ENCODE peak calls at places on chromosome 5, in six cellular contexts. One of them, this sample, is unnamed.

GRCh38 chr5:125205604-125206221 is 459.3 kb upstream of the ZNF608 start:
- DNase-seq in IMR-90: no peak
- DNase-seq in tibial artery: no peak
- DNase-seq in heart right ventricle: no peak
- DNase-seq in ovary: no peak
- DNase-seq in breast epithelium: no peak
- DNase-seq in this sample: no peak

GRCh38 chr5:44860267-44860666 is 51.5 kb downstream of the MRPS30 start:
- DNase-seq in heart right ventricle: no peak
- DNase-seq in IMR-90: no peak
- DNase-seq in ovary: no peak
- DNase-seq in tibial artery: no peak
- DNase-seq in breast epithelium: no peak
- DNase-seq in this sample: no peak

GRCh38 chr5:157219491-157220271 is 39.0 kb downstream of the ITK start:
- DNase-seq in IMR-90: no peak
- DNase-seq in tibial artery: no peak
- DNase-seq in breast epithelium: no peak
- DNase-seq in heart right ventricle: no peak
- DNase-seq in ovary: no peak
- DNase-seq in this sample: no peak

GRCh38 chr5:73913971-73914370 is 288.0 kb downstream of the ARHGEF28 start:
- DNase-seq in heart right ventricle: no peak
- DNase-seq in breast epithelium: no peak
- DNase-seq in tibial artery: no peak
- DNase-seq in IMR-90: no peak
- DNase-seq in ovary: no peak
- DNase-seq in this sample: no peak

GRCh38 chr5:170034231-170034630 is 53.9 kb upstream of the INSYN2B start:
- DNase-seq in heart right ventricle: no peak
- DNase-seq in IMR-90: no peak
- DNase-seq in tibial artery: no peak
- DNase-seq in breast epithelium: no peak
- DNase-seq in ovary: no peak
- DNase-seq in this sample: no peak

GRCh38 chr5:100273846-100274580 is 261.2 kb upstream of the FAM174A start:
- DNase-seq in ovary: no peak
- DNase-seq in breast epithelium: no peak
- DNase-seq in IMR-90: no peak
- DNase-seq in tibial artery: no peak
- DNase-seq in heart right ventricle: no peak
- DNase-seq in this sample: no peak

GRCh38 chr5:170429014-170429413 is 39.8 kb upstream of the KCNMB1 start:
- DNase-seq in IMR-90: no peak
- DNase-seq in ovary: no peak
- DNase-seq in tibial artery: peak; percentile 10
- DNase-seq in breast epithelium: no peak
- DNase-seq in heart right ventricle: no peak
- DNase-seq in this sample: no peak

GRCh38 chr5:69038539-69038938 is 55.3 kb upstream of the SLC30A5 start:
- DNase-seq in tibial artery: no peak
- DNase-seq in IMR-90: no peak
- DNase-seq in ovary: no peak
- DNase-seq in heart right ventricle: no peak
- DNase-seq in breast epithelium: no peak
- DNase-seq in this sample: no peak

GRCh38 chr5:133289686-133290367 is 238.0 kb downstream of the HSPA4 start:
- DNase-seq in heart right ventricle: no peak
- DNase-seq in IMR-90: no peak
- DNase-seq in tibial artery: no peak
- DNase-seq in breast epithelium: no peak
- DNase-seq in ovary: no peak
- DNase-seq in this sample: no peak

GRCh38 chr5:5752844-5753243 is 330.4 kb downstream of the ICE1 start:
- DNase-seq in tibial artery: no peak
- DNase-seq in IMR-90: no peak
- DNase-seq in heart right ventricle: no peak
- DNase-seq in breast epithelium: no peak
- DNase-seq in ovary: no peak
- DNase-seq in this sample: no peak

GRCh38 chr5:81922790-81923398 is 48.9 kb upstream of the ATG10 start:
- DNase-seq in ovary: no peak
- DNase-seq in heart right ventricle: no peak
- DNase-seq in breast epithelium: no peak
- DNase-seq in tibial artery: no peak
- DNase-seq in IMR-90: no peak
- DNase-seq in this sample: no peak

GRCh38 chr5:36870399-36871040 is 6.0 kb upstream of the NIPBL start:
- DNase-seq in ovary: no peak
- DNase-seq in tibial artery: no peak
- DNase-seq in breast epithelium: no peak
- DNase-seq in IMR-90: peak; percentile 70
- DNase-seq in heart right ventricle: no peak
- DNase-seq in this sample: no peak

GRCh38 chr5:137792291-137792690 is 38.1 kb upstream of the HNRNPA0 start:
- DNase-seq in ovary: no peak
- DNase-seq in IMR-90: no peak
- DNase-seq in tibial artery: no peak
- DNase-seq in breast epithelium: no peak
- DNase-seq in heart right ventricle: no peak
- DNase-seq in this sample: no peak

GRCh38 chr5:38922199-38922598 is 76.4 kb downstream of the OSMR start:
- DNase-seq in ovary: peak; percentile 41
- DNase-seq in heart right ventricle: peak; percentile 41
- DNase-seq in IMR-90: peak; percentile 51
- DNase-seq in breast epithelium: no peak
- DNase-seq in tibial artery: no peak
- DNase-seq in this sample: peak; percentile 63

GRCh38 chr5:148855249-148856008 is 29.0 kb downstream of the ADRB2 start:
- DNase-seq in ovary: no peak
- DNase-seq in tibial artery: no peak
- DNase-seq in heart right ventricle: no peak
- DNase-seq in breast epithelium: no peak
- DNase-seq in IMR-90: no peak
- DNase-seq in this sample: no peak

GRCh38 chr5:164224772-164225171 is 719.4 kb downstream of the MAT2B start:
- DNase-seq in tibial artery: no peak
- DNase-seq in breast epithelium: no peak
- DNase-seq in heart right ventricle: no peak
- DNase-seq in ovary: no peak
- DNase-seq in IMR-90: no peak
- DNase-seq in this sample: no peak

GRCh38 chr5:68467791-68468190 is 252.2 kb downstream of the PIK3R1 start:
- DNase-seq in tibial artery: no peak
- DNase-seq in IMR-90: no peak
- DNase-seq in ovary: no peak
- DNase-seq in heart right ventricle: no peak
- DNase-seq in breast epithelium: no peak
- DNase-seq in this sample: no peak

GRCh38 chr5:115709585-115709984 is 83.7 kb upstream of the TMED7 start:
- DNase-seq in heart right ventricle: no peak
- DNase-seq in ovary: no peak
- DNase-seq in tibial artery: no peak
- DNase-seq in breast epithelium: no peak
- DNase-seq in IMR-90: no peak
- DNase-seq in this sample: no peak

GRCh38 chr5:42057254-42057690 is 132.2 kb downstream of the FBXO4 start:
- DNase-seq in ovary: no peak
- DNase-seq in heart right ventricle: peak; percentile 8
- DNase-seq in IMR-90: peak; percentile 25
- DNase-seq in breast epithelium: peak; percentile 19
- DNase-seq in tibial artery: no peak
- DNase-seq in this sample: no peak

GRCh38 chr5:10454591-10455272 is 13.1 kb downstream of the ROPN1L start:
- DNase-seq in breast epithelium: no peak
- DNase-seq in heart right ventricle: no peak
- DNase-seq in ovary: no peak
- DNase-seq in tibial artery: no peak
- DNase-seq in IMR-90: peak; percentile 83
- DNase-seq in this sample: peak; percentile 67

GRCh38 chr5:175253597-175253996 is 190.4 kb downstream of the DRD1 start:
- DNase-seq in ovary: no peak
- DNase-seq in breast epithelium: no peak
- DNase-seq in heart right ventricle: no peak
- DNase-seq in IMR-90: peak; percentile 41
- DNase-seq in tibial artery: no peak
- DNase-seq in this sample: peak; percentile 44
- H3K27ac ChIP-seq in ovary: no peak overlapping the region
- H3K27ac ChIP-seq in breast epithelium: peak overlapping the region; percentile 52
- H3K27ac ChIP-seq in heart right ventricle: no peak overlapping the region
- H3K27ac ChIP-seq in IMR-90: no peak overlapping the region
- H3K27ac ChIP-seq in tibial artery: peak overlapping the region; percentile 43
- H3K27ac ChIP-seq in this sample: no peak overlapping the region

DNA sequence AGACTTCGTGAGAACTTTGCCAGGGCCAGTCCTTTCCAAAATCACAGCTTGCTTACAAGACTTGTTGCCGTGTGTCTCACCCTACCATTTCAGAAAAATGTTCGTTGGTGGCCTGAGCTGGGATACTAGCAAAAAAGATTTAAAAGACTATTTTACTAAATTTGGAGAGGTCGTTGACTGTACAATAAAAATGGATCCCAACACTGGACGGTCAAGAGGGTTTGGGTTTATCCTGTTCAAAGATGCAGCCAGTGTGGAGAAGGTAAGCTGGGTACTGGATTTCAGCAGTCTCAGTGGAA is 1.4 kb downstream of the HNRNPAB start:
- DNase-seq in IMR-90: no peak
- DNase-seq in ovary: no peak
- DNase-seq in heart right ventricle: no peak
- DNase-seq in tibial artery: no peak
- DNase-seq in breast epithelium: no peak
- DNase-seq in this sample: no peak
- H3K27ac ChIP-seq in IMR-90: peak overlapping the region; percentile 1
- H3K27ac ChIP-seq in ovary: peak overlapping the region; percentile 92
- H3K27ac ChIP-seq in heart right ventricle: peak overlapping the region; percentile 93
- H3K27ac ChIP-seq in tibial artery: peak overlapping the region; percentile 90
- H3K27ac ChIP-seq in breast epithelium: peak overlapping the region; percentile 92
- H3K27ac ChIP-seq in this sample: no peak overlapping the region

DNA sequence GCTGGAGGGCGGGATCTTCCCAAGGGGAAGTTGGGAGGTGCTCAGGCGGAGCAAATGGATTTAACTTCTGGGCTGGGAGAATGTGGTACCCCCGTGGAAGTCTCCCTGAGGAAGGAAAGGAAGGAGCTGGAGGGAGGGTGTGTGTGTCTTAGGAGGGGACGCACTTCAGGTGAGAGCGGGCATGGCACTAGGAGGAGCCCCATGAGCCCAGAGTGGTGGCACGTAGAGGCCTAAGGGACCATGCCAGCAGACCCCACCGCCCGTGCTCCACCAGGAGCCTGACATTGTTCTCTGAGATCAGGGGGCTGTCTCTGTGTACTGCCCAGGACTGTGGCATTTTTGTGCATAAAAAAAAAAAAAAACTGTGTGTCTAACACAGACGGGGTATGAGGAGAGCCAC is 18.6 kb upstream of the AHRR start:
- DNase-seq in heart right ventricle: no peak
- DNase-seq in IMR-90: no peak
- DNase-seq in ovary: no peak
- DNase-seq in breast epithelium: no peak
- DNase-seq in tibial artery: no peak
- DNase-seq in this sample: no peak
- H3K27ac ChIP-seq in heart right ventricle: no peak overlapping the region
- H3K27ac ChIP-seq in IMR-90: no peak overlapping the region
- H3K27ac ChIP-seq in ovary: no peak overlapping the region
- H3K27ac ChIP-seq in breast epithelium: no peak overlapping the region
- H3K27ac ChIP-seq in tibial artery: no peak overlapping the region
- H3K27ac ChIP-seq in this sample: no peak overlapping the region

GRCh38 chr5:180646289-180646962 is 3.0 kb downstream of the FLT4 start:
- DNase-seq in heart right ventricle: no peak
- DNase-seq in ovary: no peak
- DNase-seq in breast epithelium: no peak
- DNase-seq in tibial artery: no peak
- DNase-seq in IMR-90: no peak
- DNase-seq in this sample: no peak

GRCh38 chr5:180644825-180645608 is 4.4 kb downstream of the FLT4 start:
- DNase-seq in heart right ventricle: peak; percentile 38
- DNase-seq in breast epithelium: no peak
- DNase-seq in tibial artery: peak; percentile 52
- DNase-seq in ovary: no peak
- DNase-seq in IMR-90: no peak
- DNase-seq in this sample: peak; percentile 44

GRCh38 chr5:180646963-180647305 is 2.5 kb downstream of the FLT4 start:
- DNase-seq in ovary: no peak
- DNase-seq in tibial artery: peak; percentile 56
- DNase-seq in breast epithelium: no peak
- DNase-seq in heart right ventricle: no peak
- DNase-seq in IMR-90: no peak
- DNase-seq in this sample: no peak

GRCh38 chr5:180644129-180644824 is 5.1 kb downstream of the FLT4 start:
- DNase-seq in IMR-90: no peak
- DNase-seq in ovary: no peak
- DNase-seq in heart right ventricle: no peak
- DNase-seq in breast epithelium: no peak
- DNase-seq in tibial artery: no peak
- DNase-seq in this sample: no peak

DNA sequence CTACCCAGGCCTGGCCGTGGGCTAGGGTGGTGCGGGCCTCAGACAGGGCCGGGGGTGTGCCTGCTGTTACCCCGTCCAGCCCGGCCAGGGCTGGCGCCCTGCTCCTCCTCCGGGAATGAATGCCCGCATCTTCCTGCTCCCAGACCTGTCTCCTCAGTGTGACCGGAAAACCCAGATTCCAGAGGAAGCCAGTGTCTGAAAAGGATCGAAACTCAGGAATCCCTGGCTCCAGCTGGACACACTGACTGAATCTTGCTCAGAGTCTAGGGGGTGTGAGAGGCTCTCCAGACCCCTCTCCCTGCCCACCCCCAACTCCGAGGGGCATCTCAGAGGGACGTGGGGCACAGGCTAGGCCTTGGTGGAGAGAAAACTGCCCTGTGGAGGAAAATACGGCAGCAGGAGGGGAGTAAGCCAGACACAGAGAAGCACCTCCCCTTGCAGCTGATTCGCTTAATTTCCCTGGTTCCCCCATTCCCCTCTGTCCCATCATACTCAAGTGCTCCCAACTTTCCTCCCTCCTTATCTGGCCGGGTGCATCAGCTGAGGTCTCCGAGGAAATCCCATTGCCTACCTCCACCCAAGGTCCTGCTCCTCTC is 3.7 kb downstream of the FLT4 start:
- DNase-seq in IMR-90: no peak
- DNase-seq in ovary: no peak
- DNase-seq in heart right ventricle: no peak
- DNase-seq in tibial artery: peak; percentile 45
- DNase-seq in breast epithelium: no peak
- DNase-seq in this sample: no peak
- H3K27ac ChIP-seq in IMR-90: no peak overlapping the region
- H3K27ac ChIP-seq in ovary: no peak overlapping the region
- H3K27ac ChIP-seq in heart right ventricle: peak overlapping the region; percentile 66
- H3K27ac ChIP-seq in tibial artery: no peak overlapping the region
- H3K27ac ChIP-seq in breast epithelium: peak overlapping the region; percentile 35
- H3K27ac ChIP-seq in this sample: no peak overlapping the region